ENCODE peak calls at places on chromosomes 3 and 15, in five cellular contexts. E is HCT116, B is GM23248, I is GM23338, S is hepatocyte. F is an unnamed sample.

GRCh38 chr15:38696120-38696727 is 131.6 kb upstream of the RASGRP1 start:
- DNase-seq in E (no peak), B (peak; percentile 73), I (no peak), S (no peak), F (no peak)

GRCh38 chr3:101936419-101937331 is 87.4 kb downstream of the NFKBIZ start:
- DNase-seq in E (no peak), B (peak; percentile 88), I (no peak), S (no peak), F (no peak)

GRCh38 chr3:100521439-100521845 is 29.0 kb downstream of the TMEM45A start:
- DNase-seq in E (no peak), B (no peak), I (no peak), S (no peak), F (no peak)

GRCh38 chr3:125375950-125376679 is 990 bp upstream of the ZNF148 start:
- DNase-seq in E (no peak), B (peak; percentile 68), I (no peak), S (peak; percentile 30), F (no peak)

GRCh38 chr3:47011371-47011770 is 31.9 kb downstream of the NBEAL2 start:
- DNase-seq in E (no peak), B (no peak), I (no peak), S (no peak), F (no peak)

GRCh38 chr3:171646357-171647133 is 163.7 kb downstream of the PLD1 start:
- DNase-seq in E (peak; percentile 36), B (peak; percentile 76), I (peak; percentile 62), S (peak; percentile 45), F (peak; percentile 27)

GRCh38 chr3:46665763-46666470 is 27.6 kb downstream of the ALS2CL start:
- DNase-seq in E (no peak), B (no peak), I (no peak), S (no peak), F (no peak)

GRCh38 chr3:167821248-167821805 is 85.8 kb downstream of the SERPINI1 start:
- DNase-seq in E (no peak), B (no peak), I (no peak), S (no peak), F (no peak)

GRCh38 chr3:23748398-23749110 is 57.2 kb upstream of the UBE2E1 start:
- DNase-seq in E (no peak), B (peak; percentile 64), I (no peak), S (no peak), F (no peak)

GRCh38 chr3:72011495-72011894 is 226.5 kb upstream of the PROK2 start:
- DNase-seq in E (no peak), B (peak; percentile 96), I (no peak), S (no peak), F (no peak)

GRCh38 chr3:110307065-110307809 is 764.4 kb upstream of the NECTIN3 start:
- DNase-seq in E (no peak), B (peak; percentile 49), I (no peak), S (no peak), F (no peak)

GRCh38 chr3:88149146-88149515 is 628 bp upstream of the C3orf38 start:
- DNase-seq in E (peak; percentile 3), B (peak; percentile 68), I (peak; percentile 57), S (no peak), F (peak; percentile 56)

GRCh38 chr3:149610351-149611105 is 47.3 kb downstream of the WWTR1 start:
- DNase-seq in E (no peak), B (no peak), I (no peak), S (peak; percentile 24), F (no peak)

GRCh38 chr3:138399766-138400165 is 34.6 kb upstream of the ESYT3 start:
- DNase-seq in E (no peak), B (no peak), I (no peak), S (no peak), F (no peak)

GRCh38 chr15:62163847-62164499 is 1.1 kb downstream of the C2CD4B start:
- DNase-seq in E (no peak), B (peak; percentile 20), I (peak; percentile 68), S (peak; percentile 26), F (peak; percentile 61)

GRCh38 chr3:144167634-144168033 is 196.0 kb downstream of the DIPK2A start:
- DNase-seq in E (no peak), B (no peak), I (no peak), S (no peak), F (no peak)

GRCh38 chr3:23826382-23827061 is 20.8 kb downstream of the UBE2E1 start:
- DNase-seq in E (no peak), B (no peak), I (peak; percentile 47), S (no peak), F (no peak)

GRCh38 chr3:8223766-8224165 is 277.9 kb upstream of the LMCD1 start:
- DNase-seq in E (no peak), B (peak; percentile 38), I (no peak), S (peak; percentile 30), F (no peak)

GRCh38 chr3:81352867-81353266 is 408.6 kb downstream of the GBE1 start:
- DNase-seq in E (peak; percentile 13), B (peak; percentile 49), I (peak; percentile 64), S (peak; percentile 52), F (peak; percentile 38)

GRCh38 chr15:57592426-57592825 is 722 bp downstream of the MYZAP start:
- DNase-seq in E (no peak), B (no peak), I (no peak), S (no peak), F (no peak)

GRCh38 chr15:57592836-57593420 is 1.2 kb downstream of the MYZAP start:
- DNase-seq in E (no peak), B (no peak), I (no peak), S (no peak), F (no peak)

GRCh38 chr15:57591237-57591821 is 375 bp upstream of the MYZAP start:
- DNase-seq in E (no peak), B (no peak), I (peak; percentile 65), S (no peak), F (no peak)

GRCh38 chr15:57589276-57590073 is 2.2 kb upstream of the MYZAP start:
- DNase-seq in E (no peak), B (no peak), I (no peak), S (no peak), F (no peak)

GRCh38 chr15:57591822-57592367 is at the start of gene MYZAP:
- DNase-seq in E (no peak), B (peak; percentile 68), I (peak; percentile 59), S (peak; percentile 81), F (peak; percentile 76)
- TF ChIP-seq EZH2 in E (no peak), B (no peak), I (no peak), S (no peak), F (no peak)

DNA sequence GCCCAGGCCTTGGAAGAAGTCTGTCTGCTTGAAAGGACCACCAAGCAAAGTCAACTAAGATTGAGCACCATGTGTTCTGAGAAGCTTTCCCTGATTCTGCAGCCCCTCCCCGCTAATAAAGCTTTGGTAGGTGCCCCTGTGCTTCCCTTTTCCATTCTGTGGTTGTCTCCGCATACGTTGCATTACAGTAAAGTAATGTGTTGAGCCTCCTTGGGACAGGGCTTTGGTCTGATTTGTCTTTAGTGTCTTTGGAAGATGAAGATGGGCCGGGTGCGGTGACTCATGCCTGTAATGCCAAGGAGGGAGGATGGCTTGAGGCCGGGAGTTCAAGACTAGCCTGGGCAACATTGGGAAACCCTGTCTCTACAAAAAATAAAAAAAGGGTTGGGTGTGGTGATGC is 56.3 kb downstream of the RPL39L start:
- DNase-seq in E (no peak), B (no peak), I (no peak), S (no peak), F (no peak)
- TF ChIP-seq EZH2phosphoT487 in E (no peak), B (no peak), I (no peak), S (no peak), F (no peak)

GRCh38 chr3:141049681-141050080 is 1.5 kb upstream of the SPSB4 start:
- DNase-seq in E (no peak), B (peak; percentile 23), I (peak; percentile 73), S (no peak), F (peak; percentile 51)

GRCh38 chr3:141052570-141053069 is 1.5 kb downstream of the SPSB4 start:
- DNase-seq in E (no peak), B (no peak), I (peak; percentile 71), S (no peak), F (peak; percentile 67)

GRCh38 chr3:141050913-141051632 is at the start of gene SPSB4:
- DNase-seq in E (peak; percentile 28), B (peak; percentile 53), I (peak; percentile 92), S (peak; percentile 80), F (peak; percentile 97)

GRCh38 chr3:141050576-141050912 is 603 bp upstream of the SPSB4 start:
- DNase-seq in E (no peak), B (no peak), I (peak; percentile 76), S (no peak), F (peak; percentile 51)

DNA sequence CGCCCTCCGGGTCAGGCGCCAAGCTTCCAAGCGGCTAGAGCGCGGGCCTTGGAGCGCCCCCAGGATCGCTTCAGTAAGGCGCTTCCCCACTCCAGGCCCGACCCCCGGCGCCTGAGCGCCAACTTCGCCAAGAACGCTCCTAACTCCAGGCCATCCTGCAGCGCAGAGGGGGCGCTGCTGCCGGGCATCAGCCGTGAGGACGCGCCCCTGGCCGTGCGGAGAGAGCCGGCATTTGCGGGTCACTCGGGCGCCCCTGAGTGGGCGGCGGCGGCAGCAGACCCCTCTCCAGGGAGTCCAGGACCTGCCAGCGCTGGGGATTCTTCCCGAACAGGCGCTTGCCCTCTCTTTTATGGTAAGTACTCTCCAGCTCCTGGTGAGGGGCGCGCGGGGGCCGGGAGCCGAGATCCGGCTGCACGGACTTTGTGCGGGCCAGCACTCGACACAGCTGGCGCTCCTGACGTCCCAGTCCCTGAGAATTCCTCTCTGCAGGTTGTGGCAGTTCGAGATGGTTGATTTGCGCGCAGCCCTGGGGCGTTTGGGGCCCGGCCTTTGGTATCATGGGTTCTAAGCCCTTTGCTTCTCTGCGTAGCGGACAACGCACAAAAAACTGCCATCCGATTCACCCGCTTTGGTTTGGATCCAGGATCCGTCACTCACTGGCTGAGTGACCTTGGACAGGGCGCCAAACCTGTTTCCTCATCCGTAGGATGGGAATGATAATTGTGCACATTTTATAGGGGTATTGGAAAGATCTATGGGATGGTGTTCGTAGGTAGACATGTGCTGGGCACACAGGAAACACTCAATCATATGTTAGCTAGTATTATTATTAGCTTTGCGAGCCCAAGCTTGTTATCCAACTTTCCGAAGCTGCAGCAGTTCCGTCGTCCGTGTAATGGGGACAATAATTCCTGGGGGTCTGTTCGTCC is 758 bp downstream of the SPSB4 start:
- DNase-seq in E (no peak), B (no peak), I (peak; percentile 73), S (peak; percentile 51), F (peak; percentile 85)
- TF ChIP-seq EZH2 in E (no peak), B (no peak), I (peak; percentile 13), S (no peak), F (peak; percentile 45)

GRCh38 chr3:31421280-31422048 is 111.3 kb upstream of the STT3B start:
- DNase-seq in E (no peak), B (no peak), I (no peak), S (no peak), F (no peak)

GRCh38 chr3:31420311-31420710 is 112.4 kb upstream of the STT3B start:
- DNase-seq in E (no peak), B (no peak), I (no peak), S (no peak), F (peak; percentile 35)

GRCh38 chr3:31422237-31422636 is 110.5 kb upstream of the STT3B start:
- DNase-seq in E (no peak), B (no peak), I (no peak), S (no peak), F (no peak)

GRCh38 chr3:31425401-31425800 is 107.3 kb upstream of the STT3B start:
- DNase-seq in E (no peak), B (no peak), I (no peak), S (no peak), F (no peak)

DNA sequence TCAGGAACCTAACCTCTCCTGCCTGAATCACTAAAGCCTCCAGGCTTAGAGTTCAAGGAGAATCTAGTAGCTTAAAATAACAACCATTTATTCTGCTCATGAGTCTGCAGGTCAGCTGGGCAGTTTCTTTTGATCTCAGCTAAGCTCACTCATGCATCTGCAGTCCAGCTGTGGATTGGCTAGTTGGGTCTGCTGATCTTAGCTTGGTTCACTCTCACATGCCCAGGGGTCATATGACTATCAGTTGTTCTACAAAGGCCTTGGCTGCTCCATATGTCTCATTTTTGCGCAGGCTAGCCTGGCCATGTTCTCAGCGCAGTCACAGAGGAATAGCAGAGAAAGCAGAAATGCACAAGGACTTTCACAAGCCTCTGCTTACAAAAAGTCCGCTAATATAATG is 109.2 kb upstream of the STT3B start:
- DNase-seq in E (no peak), B (peak; percentile 53), I (no peak), S (peak; percentile 55), F (no peak)
- TF ChIP-seq EZH2phosphoT487 in E (no peak), B (no peak), I (no peak), S (no peak), F (no peak)

F was measured in neural progenitor cell.